ENCODE peak calls at places on chromosomes 16 and 17, in nine cellular contexts. F, L, O, K, N, U, T, J and C are unnamed samples.

GRCh38 chr17:332558-333322 is 19.9 kb downstream of the RPH3AL start:
- DNase-seq in U (no peak), F (no peak), K (no peak), N (no peak), O (no peak), L (no peak), T (no peak), J (no peak), C (peak; percentile 49)

GRCh38 chr16:72990003-72990521 is 57.9 kb downstream of the ZFHX3 start:
- DNase-seq in U (peak; percentile 61), J (peak; percentile 32), O (no peak), F (no peak), T (no peak), K (no peak), L (peak; percentile 27), N (peak; percentile 67), C (peak; percentile 71)

GRCh38 chr17:7484964-7485377 is 805 bp downstream of the POLR2A start:
- DNase-seq in O (no peak), J (no peak), N (no peak), K (no peak), L (no peak), F (no peak), U (no peak), T (no peak), C (no peak)

GRCh38 chr17:81553616-81554181 is 1.5 kb upstream of the FAAP100 start:
- DNase-seq in T (no peak), F (no peak), K (peak; percentile 46), L (no peak), N (peak; percentile 92), J (no peak), O (no peak), U (no peak), C (no peak)

GRCh38 chr16:5350118-5350517 is 252.5 kb upstream of the EEF2KMT start:
- DNase-seq in O (no peak), T (no peak), L (no peak), J (no peak), N (no peak), K (no peak), U (no peak), F (no peak), C (no peak)

GRCh38 chr16:69143116-69143515 is 10.7 kb downstream of the UTP4 start:
- DNase-seq in J (no peak), L (no peak), K (no peak), N (no peak), F (no peak), U (no peak), T (no peak), O (no peak), C (peak; percentile 58)

GRCh38 chr17:82232876-82233785 is 4.3 kb downstream of the SLC16A3 start:
- DNase-seq in L (no peak), T (peak; percentile 43), U (no peak), K (no peak), J (no peak), O (no peak), N (no peak), F (no peak), C (no peak)

GRCh38 chr16:27481282-27481934 is 68.3 kb downstream of the GTF3C1 start:
- DNase-seq in N (no peak), T (no peak), L (no peak), U (no peak), O (no peak), J (no peak), K (no peak), F (no peak), C (no peak)

GRCh38 chr16:53893731-53894435 is 189.9 kb downstream of the FTO start:
- DNase-seq in K (no peak), O (no peak), F (no peak), U (no peak), N (peak; percentile 28), L (no peak), T (no peak), J (no peak), C (no peak)

GRCh38 chr17:9576521-9577401 is at the start of gene CFAP52:
- DNase-seq in K (peak; percentile 31), N (peak; percentile 41), T (peak; percentile 65), J (peak; percentile 51), F (peak; percentile 67), U (peak; percentile 71), O (peak; percentile 68), L (peak; percentile 49), C (peak; percentile 79)

GRCh38 chr17:77516902-77517301 is 376.1 kb downstream of the SEC14L1 start:
- DNase-seq in U (peak; percentile 21), N (peak; percentile 10), L (peak; percentile 10), J (no peak), O (no peak), K (no peak), F (no peak), T (no peak), C (no peak)

GRCh38 chr17:44900894-44901293 is 1.6 kb upstream of the EFTUD2 start:
- DNase-seq in F (no peak), N (no peak), T (no peak), U (no peak), O (no peak), K (no peak), J (no peak), L (no peak), C (no peak)

GRCh38 chr16:88128556-88128955 is 177.3 kb downstream of the BANP start:
- DNase-seq in F (no peak), O (no peak), J (no peak), K (no peak), N (no peak), T (no peak), L (no peak), U (no peak), C (no peak)

GRCh38 chr16:53456625-53457024 is 22.4 kb downstream of the RBL2 start:
- DNase-seq in O (peak; percentile 55), T (peak; percentile 25), K (no peak), J (no peak), L (no peak), F (no peak), N (no peak), U (no peak), C (no peak)

GRCh38 chr17:28576758-28577465 is at the start of gene ALDOC:
- DNase-seq in J (peak; percentile 91), L (peak; percentile 71), U (peak; percentile 99), K (peak; percentile 90), T (peak; percentile 100), O (peak; percentile 97), F (peak; percentile 99), N (peak; percentile 78), C (peak; percentile 99)

GRCh38 chr17:45436625-45437460 is 4.2 kb upstream of the ARHGAP27 start:
- DNase-seq in N (no peak), O (no peak), U (no peak), F (no peak), L (no peak), T (no peak), J (no peak), K (no peak), C (no peak)

GRCh38 chr17:4719146-4719545 is 8.7 kb downstream of the ARRB2 start:
- DNase-seq in O (no peak), N (no peak), T (no peak), U (no peak), J (no peak), L (no peak), K (no peak), F (no peak), C (peak; percentile 25)

GRCh38 chr17:69561462-69561861 is 147.0 kb downstream of the MAP2K6 start:
- DNase-seq in K (no peak), F (no peak), L (no peak), T (no peak), U (no peak), J (no peak), O (no peak), N (no peak), C (no peak)

GRCh38 chr17:36500745-36501225 is 14.3 kb downstream of the ZNHIT3 start:
- DNase-seq in O (no peak), U (no peak), F (no peak), L (no peak), J (no peak), K (no peak), T (no peak), N (no peak), C (no peak)

GRCh38 chr17:45052052-45052772 is 780 bp upstream of the DCAKD start:
- DNase-seq in T (peak; percentile 74), N (no peak), U (peak; percentile 53), O (peak; percentile 42), L (no peak), K (peak; percentile 25), F (peak; percentile 28), J (no peak), C (peak; percentile 66)